ENCODE peak calls at places on chromosomes 12 and 14, in seven cellular contexts. A is brain microvascular endothelial cell, X is substantia nigra, P is hippocampal formation, U is NCI-H1092 treated with DMSO at 0.1 percent for 48 hours, B is ACHN, F is endothelial cell. V is an unnamed sample.

GRCh38 chr12:13465641-13466040 is 269.1 kb downstream of the EMP1 start:
- DNase-seq in X (no peak), B (no peak), P (no peak), U (no peak), A (no peak), F (no peak), V (no peak)

GRCh38 chr12:66491812-66492361 is 187.0 kb downstream of the GRIP1 start:
- DNase-seq in F (no peak), U (no peak), X (no peak), P (no peak), B (no peak), A (no peak), V (no peak)

GRCh38 chr12:85273411-85274075 is 6.5 kb upstream of the ALX1 start:
- DNase-seq in P (no peak), A (no peak), U (no peak), F (peak; percentile 19), X (no peak), B (no peak), V (no peak)

GRCh38 chr12:121279507-121279915 is 17.0 kb downstream of the CAMKK2 start:
- DNase-seq in A (no peak), P (no peak), F (peak; percentile 34), X (peak; percentile 65), U (no peak), B (no peak), V (no peak)

GRCh38 chr12:42716521-42716920 is 127.0 kb upstream of the PRICKLE1 start:
- DNase-seq in F (no peak), X (no peak), U (no peak), P (no peak), B (no peak), A (peak; percentile 82), V (no peak)

GRCh38 chr14:101730626-101731186 is 30.8 kb upstream of the PPP2R5C start:
- DNase-seq in U (no peak), F (no peak), A (no peak), B (no peak), P (no peak), X (no peak), V (no peak)

GRCh38 chr14:76525106-76525825 is 149.3 kb downstream of the ESRRB start:
- DNase-seq in F (no peak), X (no peak), A (no peak), B (no peak), P (no peak), U (no peak), V (no peak)

GRCh38 chr14:20400589-20400964 is 12.7 kb downstream of the TEP1 start:
- DNase-seq in B (no peak), X (no peak), F (no peak), U (no peak), P (no peak), A (no peak), V (no peak)

GRCh38 chr12:6192604-6193380 is 7.4 kb upstream of the CD9 start:
- DNase-seq in F (no peak), B (no peak), P (no peak), A (no peak), X (no peak), U (no peak), V (no peak)

GRCh38 chr14:58817846-58818245 is 180.1 kb downstream of the DACT1 start:
- DNase-seq in U (no peak), F (no peak), P (no peak), B (no peak), A (no peak), X (no peak), V (no peak)

GRCh38 chr12:127267128-127267527 is 999.8 kb upstream of the TMEM132C start:
- DNase-seq in X (no peak), P (no peak), F (no peak), B (no peak), U (no peak), A (no peak), V (no peak)

GRCh38 chr12:108939594-108939993 is 59.7 kb downstream of the DAO start:
- DNase-seq in A (peak; percentile 26), B (peak; percentile 13), P (no peak), U (no peak), X (no peak), F (no peak), V (peak; percentile 36)

GRCh38 chr14:56855891-56856461 is 45.7 kb upstream of the OTX2 start:
- DNase-seq in B (no peak), U (no peak), X (peak; percentile 3), A (no peak), P (peak; percentile 11), F (no peak), V (peak; percentile 29)

GRCh38 chr14:24238123-24238522 is 4.3 kb downstream of the TINF2 start:
- DNase-seq in X (no peak), B (no peak), A (no peak), F (no peak), U (no peak), P (no peak), V (no peak)

GRCh38 chr14:52131640-52132320 is 62.9 kb upstream of the NID2 start:
- DNase-seq in U (peak; percentile 95), P (peak; percentile 71), A (peak; percentile 93), F (peak; percentile 89), B (peak; percentile 92), X (peak; percentile 73), V (peak; percentile 92)

GRCh38 chr12:132210223-132211055 is 66.2 kb downstream of the NOC4L start:
- DNase-seq in B (no peak), P (no peak), X (no peak), U (no peak), F (no peak), A (no peak), V (no peak)

GRCh38 chr12:54981796-54982195 is 2.8 kb downstream of the TESPA1 start:
- DNase-seq in U (no peak), F (no peak), P (no peak), A (no peak), B (no peak), X (no peak), V (no peak)

GRCh38 chr12:67811437-67812361 is 163.2 kb downstream of the DYRK2 start:
- DNase-seq in B (peak; percentile 42), U (no peak), A (peak; percentile 73), F (no peak), P (no peak), X (no peak), V (peak; percentile 77)